ENCODE peak calls at places on chromosomes 3 and 15, in five cellular contexts. W is brain microvascular endothelial cell, B is BJ, H is H54, S is GM06990. O is an unnamed sample.

GRCh38 chr3:186487037-186487436 is 57.1 kb downstream of the CRYGS start:
- DNase-seq in W (no peak), B (no peak), H (no peak), S (no peak), O (peak)

GRCh38 chr3:98454929-98455328 is 8.1 kb upstream of the OR5K1 start:
- DNase-seq in W (no peak), B (no peak), H (no peak), S (no peak), O (no peak)

GRCh38 chr3:87260270-87260669 is 16.1 kb downstream of the POU1F1 start:
- DNase-seq in W (peak), B (peak), H (no peak), S (no peak), O (peak)

GRCh38 chr3:194505791-194506415 is 19.1 kb upstream of the ATP13A3 start:
- DNase-seq in W (no peak), B (no peak), H (no peak), S (no peak), O (no peak)

GRCh38 chr3:55818485-55818884 is 331.4 kb upstream of the WNT5A start:
- DNase-seq in W (no peak), B (no peak), H (no peak), S (no peak), O (no peak)

GRCh38 chr3:186476044-186476468 is 68.1 kb downstream of the CRYGS start:
- DNase-seq in W (no peak), B (no peak), H (no peak), S (peak), O (no peak)

GRCh38 chr15:60592386-60593339 is 113.7 kb upstream of the ICE2 start:
- DNase-seq in W (peak), B (no peak), H (peak), S (peak), O (peak)

GRCh38 chr15:50907866-50908208 is 646 bp upstream of the AP4E1 start:
- DNase-seq in W (no peak), B (no peak), H (no peak), S (no peak), O (no peak)

GRCh38 chr15:84949043-84949442 is 32.6 kb upstream of the PDE8A start:
- DNase-seq in W (peak), B (no peak), H (no peak), S (no peak), O (no peak)

O was measured in trophoblast cell.